ENCODE peak calls at places on chromosome 2, in six cellular contexts. G, B, Y, O, L and K are unnamed samples.

GRCh38 chr2:6069354-6069753 is 377.2 kb downstream of the SOX11 start:
- DNase-seq in G (no peak), B (no peak), Y (no peak), O (no peak), L (no peak), K (peak; percentile 11)

GRCh38 chr2:45885111-45885685 is 233.7 kb downstream of the PRKCE start:
- DNase-seq in G (no peak), B (no peak), Y (no peak), O (no peak), L (no peak), K (no peak)

GRCh38 chr2:190267302-190267701 is 52.3 kb downstream of the HIBCH start:
- DNase-seq in G (no peak), B (no peak), Y (no peak), O (no peak), L (no peak), K (no peak)

GRCh38 chr2:10529611-10530010 is 81.5 kb upstream of the ODC1 start:
- DNase-seq in G (no peak), B (peak; percentile 14), Y (no peak), O (no peak), L (no peak), K (no peak)

GRCh38 chr2:42238644-42239288 is 69.6 kb downstream of the EML4 start:
- DNase-seq in G (peak; percentile 23), B (peak; percentile 79), Y (peak; percentile 72), O (peak; percentile 37), L (peak; percentile 76), K (peak; percentile 31)

GRCh38 chr2:75503048-75503607 is 57.6 kb downstream of the EVA1A start:
- DNase-seq in G (no peak), B (no peak), Y (no peak), O (no peak), L (no peak), K (no peak)

GRCh38 chr2:130873700-130874346 is 37.1 kb downstream of the ARHGEF4 start:
- DNase-seq in G (peak; percentile 63), B (peak; percentile 90), Y (peak; percentile 91), O (peak; percentile 78), L (peak; percentile 82), K (peak; percentile 66)

GRCh38 chr2:21627938-21628337 is 504.2 kb downstream of the TDRD15 start:
- DNase-seq in G (no peak), B (no peak), Y (no peak), O (no peak), L (no peak), K (no peak)

GRCh38 chr2:61959381-61960293 is 54.2 kb downstream of the COMMD1 start:
- DNase-seq in G (no peak), B (no peak), Y (no peak), O (no peak), L (no peak), K (no peak)

GRCh38 chr2:238947243-238947760 is 99.4 kb downstream of the TWIST2 start:
- DNase-seq in G (peak; percentile 8), B (peak; percentile 28), Y (no peak), O (no peak), L (no peak), K (no peak)

GRCh38 chr2:189641565-189641964 is 19.7 kb upstream of the ASNSD1 start:
- DNase-seq in G (no peak), B (no peak), Y (no peak), O (no peak), L (no peak), K (no peak)

GRCh38 chr2:207014424-207014823 is 75.1 kb downstream of the CPO start:
- DNase-seq in G (no peak), B (no peak), Y (no peak), O (no peak), L (no peak), K (no peak)

GRCh38 chr2:154698238-154698788 is at the start of gene KCNJ3:
- DNase-seq in G (no peak), B (no peak), Y (no peak), O (no peak), L (no peak), K (no peak)

GRCh38 chr2:134682726-134683125 is 36.1 kb downstream of the TMEM163 start:
- DNase-seq in G (no peak), B (no peak), Y (no peak), O (no peak), L (no peak), K (no peak)

GRCh38 chr2:46010925-46011490 is 286.2 kb upstream of the EPAS1 start:
- DNase-seq in G (peak; percentile 68), B (no peak), Y (no peak), O (no peak), L (no peak), K (no peak)

GRCh38 chr2:30631051-30631671 is 176.1 kb downstream of the CAPN13 start:
- DNase-seq in G (peak; percentile 85), B (no peak), Y (no peak), O (no peak), L (no peak), K (no peak)

GRCh38 chr2:216774620-216775019 is 79.3 kb upstream of the IGFBP5 start:
- DNase-seq in G (no peak), B (no peak), Y (no peak), O (no peak), L (no peak), K (no peak)

GRCh38 chr2:33051586-33052385 is 105.0 kb downstream of the LTBP1 start:
- DNase-seq in G (no peak), B (no peak), Y (no peak), O (no peak), L (no peak), K (no peak)

GRCh38 chr2:28381225-28382180 is 11.2 kb upstream of the FOSL2 start:
- DNase-seq in G (no peak), B (no peak), Y (no peak), O (no peak), L (no peak), K (no peak)

GRCh38 chr2:36965751-36966369 is 476 bp downstream of the STRN start:
- DNase-seq in G (peak; percentile 26), B (peak; percentile 73), Y (peak; percentile 75), O (peak; percentile 75), L (peak; percentile 75), K (no peak)